ENCODE peak calls at places on chromosome 2, in eight cellular contexts. Y is endodermal cell; E is CD4-positive, CD25-positive, alpha-beta regulatory T cell; M is GM12865; Q is psoas muscle; L is epithelial cell of esophagus; R is coronary artery; T is fibroblast of mammary gland. J is an unnamed sample.

GRCh38 chr2:158644139-158644538 is 151.0 kb upstream of the DAPL1 start:
- DNase-seq in Y (no peak), E (no peak), M (no peak), Q (no peak), L (peak; percentile 13), R (no peak), T (peak; percentile 71), J (no peak)

GRCh38 chr2:154015233-154015632 is 143.5 kb downstream of the GALNT13 start:
- DNase-seq in Y (no peak), E (no peak), M (no peak), Q (no peak), L (no peak), R (no peak), T (no peak), J (no peak)

GRCh38 chr2:200438251-200438650 is 71.6 kb downstream of the KCTD18 start:
- DNase-seq in Y (no peak), E (no peak), M (no peak), Q (no peak), L (no peak), R (no peak), T (peak; percentile 25), J (no peak)

GRCh38 chr2:217289153-217289908 is 429.5 kb upstream of the TNP1 start:
- DNase-seq in Y (peak; percentile 84), E (no peak), M (no peak), Q (no peak), L (no peak), R (no peak), T (no peak), J (no peak)

GRCh38 chr2:77443076-77443475 is 79.1 kb downstream of the LRRTM4 start:
- DNase-seq in Y (no peak), E (no peak), M (no peak), Q (no peak), L (no peak), R (no peak), T (no peak), J (no peak)

GRCh38 chr2:48312126-48312525 is 217.8 kb upstream of the STON1 start:
- DNase-seq in Y (no peak), E (no peak), M (no peak), Q (no peak), L (peak; percentile 95), R (no peak), T (peak; percentile 61), J (no peak)

GRCh38 chr2:230170532-230170931 is 49.3 kb downstream of the SP110 start:
- DNase-seq in Y (no peak), E (no peak), M (no peak), Q (no peak), L (no peak), R (no peak), T (no peak), J (peak; percentile 79)

GRCh38 chr2:66113988-66114625 is 320.8 kb upstream of the MEIS1 start:
- DNase-seq in Y (no peak), E (no peak), M (no peak), Q (no peak), L (no peak), R (no peak), T (no peak), J (no peak)

GRCh38 chr2:19575618-19576017 is 217.2 kb upstream of the OSR1 start:
- DNase-seq in Y (no peak), E (no peak), M (no peak), Q (no peak), L (no peak), R (no peak), T (peak; percentile 83), J (no peak)

GRCh38 chr2:190723397-190724090 is 74.7 kb downstream of the NAB1 start:
- DNase-seq in Y (no peak), E (no peak), M (no peak), Q (no peak), L (no peak), R (no peak), T (peak; percentile 27), J (no peak)

GRCh38 chr2:95073856-95074662 is 47.5 kb downstream of the MRPS5 start:
- DNase-seq in Y (peak; percentile 17), E (peak; percentile 80), M (no peak), Q (no peak), L (no peak), R (no peak), T (no peak), J (no peak)

DNA sequence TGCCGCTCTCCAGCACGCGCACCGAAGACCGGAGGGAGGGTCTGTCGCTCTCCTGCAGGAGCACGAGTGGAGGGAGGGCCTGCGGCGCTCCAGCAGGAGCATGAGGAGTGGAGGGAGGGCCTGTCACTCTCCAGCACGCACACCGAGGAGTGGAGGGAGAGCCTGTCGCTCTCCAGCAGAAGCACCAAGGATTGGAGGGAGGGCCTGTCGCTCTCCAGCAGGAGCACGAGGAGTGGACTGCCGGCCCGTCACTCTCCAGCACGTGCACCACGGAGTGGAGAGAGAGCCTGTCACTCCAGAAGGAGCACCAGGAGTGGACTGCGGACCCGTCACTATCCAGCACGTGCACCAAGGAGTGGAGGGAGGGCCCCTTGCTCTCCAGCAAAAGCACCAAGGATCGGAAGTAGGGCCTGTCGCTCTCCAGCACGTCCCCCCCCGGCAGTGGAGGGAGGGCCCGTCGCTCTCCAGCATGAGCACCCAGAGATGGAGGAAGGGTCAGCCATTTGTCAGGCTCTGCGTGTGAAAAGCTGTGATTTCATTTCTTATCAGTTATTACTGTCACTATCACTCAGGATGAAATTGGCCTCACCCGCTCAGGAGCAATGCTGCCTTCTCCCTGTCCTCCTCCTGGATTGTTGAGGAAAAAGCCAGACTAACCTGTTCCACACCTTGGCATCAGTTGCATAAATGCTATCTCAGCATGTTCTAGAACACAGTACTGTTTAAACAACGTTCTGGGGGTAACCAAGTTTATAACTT is 35.9 kb downstream of the ADI1 start:
- DNase-seq in Y (peak; percentile 93), E (no peak), M (no peak), Q (peak; percentile 60), L (peak; percentile 36), R (no peak), T (peak; percentile 98), J (no peak)
- H3K4me3 ChIP-seq in Y (no peak overlapping the region), E (no peak overlapping the region), M (no peak overlapping the region), Q (no peak overlapping the region), L (peak overlapping the region; percentile 10), R (no peak overlapping the region), T (no peak overlapping the region), J (no peak overlapping the region)

DNA sequence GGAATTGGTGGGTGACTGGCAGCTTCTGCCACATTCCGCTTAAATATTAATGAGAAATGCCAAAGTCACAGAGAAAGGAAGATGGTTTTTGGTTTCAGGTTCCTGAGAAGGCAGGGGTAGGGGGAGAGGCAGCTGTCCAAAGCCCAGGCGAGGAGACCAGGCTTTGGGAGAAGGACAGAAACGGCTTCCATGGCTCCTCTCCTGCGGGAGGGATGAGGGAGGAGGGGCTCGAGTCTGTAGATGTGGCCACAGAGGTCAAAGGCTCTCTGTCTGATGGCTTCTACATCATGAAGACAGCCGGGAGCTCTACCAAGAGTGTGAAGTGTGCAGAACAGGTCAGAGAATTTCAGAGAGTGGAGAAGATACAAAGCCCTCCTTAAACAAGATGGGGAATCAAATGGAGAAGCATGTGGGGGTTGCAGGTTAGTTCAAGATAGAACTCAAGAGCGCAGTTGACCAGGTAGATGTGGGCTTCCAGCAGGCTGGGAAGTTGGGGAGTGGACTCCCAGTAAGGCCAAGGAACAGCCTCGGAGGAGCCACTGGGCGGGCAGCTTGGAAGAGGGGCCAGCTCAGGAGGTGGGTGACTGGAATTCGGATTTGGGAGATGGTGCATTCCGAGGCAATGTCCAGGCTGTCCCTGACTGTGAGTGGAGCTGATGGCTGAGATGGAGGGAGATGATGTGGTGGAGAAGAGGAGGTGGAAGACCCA is 23.8 kb upstream of the HPCAL1 start:
- DNase-seq in Y (no peak), E (no peak), M (no peak), Q (no peak), L (no peak), R (no peak), T (peak; percentile 31), J (no peak)
- H3K4me3 ChIP-seq in Y (no peak overlapping the region), E (no peak overlapping the region), M (no peak overlapping the region), Q (no peak overlapping the region), L (no peak overlapping the region), R (no peak overlapping the region), T (no peak overlapping the region), J (no peak overlapping the region)

GRCh38 chr2:101753720-101754490 is 56.4 kb downstream of the MAP4K4 start:
- DNase-seq in Y (no peak), E (no peak), M (peak; percentile 51), Q (no peak), L (no peak), R (no peak), T (no peak), J (no peak)

GRCh38 chr2:101754613-101755012 is 57.1 kb downstream of the MAP4K4 start:
- DNase-seq in Y (no peak), E (no peak), M (no peak), Q (no peak), L (peak; percentile 56), R (no peak), T (peak; percentile 68), J (no peak)

GRCh38 chr2:101759162-101759561 is 61.7 kb downstream of the MAP4K4 start:
- DNase-seq in Y (no peak), E (no peak), M (no peak), Q (no peak), L (peak; percentile 87), R (no peak), T (peak; percentile 93), J (no peak)

GRCh38 chr2:101758001-101758400 is 60.5 kb downstream of the MAP4K4 start:
- DNase-seq in Y (no peak), E (peak; percentile 76), M (peak; percentile 51), Q (no peak), L (no peak), R (no peak), T (no peak), J (no peak)

GRCh38 chr2:101756266-101756665 is 58.8 kb downstream of the MAP4K4 start:
- DNase-seq in Y (no peak), E (no peak), M (no peak), Q (no peak), L (no peak), R (no peak), T (no peak), J (no peak)
- H3K4me3 ChIP-seq in Y (no peak overlapping the region), E (no peak overlapping the region), M (no peak overlapping the region), Q (no peak overlapping the region), L (no peak overlapping the region), R (no peak overlapping the region), T (no peak overlapping the region), J (no peak overlapping the region)

DNA sequence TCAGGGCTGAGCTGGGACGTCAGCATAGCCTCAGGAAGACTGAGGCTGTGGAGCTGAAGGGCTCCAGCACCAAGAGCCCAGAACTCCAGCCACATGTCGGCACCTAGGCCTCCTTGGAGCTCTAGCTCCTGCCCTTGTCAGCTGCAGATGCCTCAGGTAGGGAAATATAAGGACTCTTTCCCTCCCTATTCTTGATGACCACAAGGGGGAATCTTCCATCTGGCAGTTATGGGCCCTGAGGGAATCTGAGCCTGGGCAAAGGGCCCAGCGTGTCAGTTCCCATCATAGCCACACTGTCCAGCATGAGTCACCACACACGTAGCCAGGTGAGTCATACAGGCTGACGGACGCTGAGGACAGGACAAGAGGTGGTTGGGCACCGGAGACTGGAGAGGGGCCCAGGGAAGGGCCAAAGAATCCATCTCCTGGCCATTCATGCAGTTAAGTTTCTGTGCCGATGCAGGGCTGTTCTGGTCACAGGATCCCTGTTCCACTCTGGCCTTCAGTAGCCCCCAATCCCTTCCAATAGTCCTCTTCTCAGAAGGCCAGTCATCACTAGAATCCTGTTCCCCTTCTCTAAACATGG is 1.8 kb downstream of the MPV17 start:
- DNase-seq in Y (peak; percentile 89), E (no peak), M (no peak), Q (peak; percentile 91), L (peak; percentile 98), R (no peak), T (peak; percentile 100), J (no peak)
- H3K4me3 ChIP-seq in Y (no peak overlapping the region), E (peak overlapping the region; percentile 17), M (no peak overlapping the region), Q (peak overlapping the region; percentile 84), L (no peak overlapping the region), R (no peak overlapping the region), T (peak overlapping the region; percentile 9), J (no peak overlapping the region)

J was measured in HL-60.